ENCODE peak calls at places on chromosomes 13 and 19, in six cellular contexts. Z is esophagus squamous epithelium; M is PC-3; X is OCI-LY7; A is CD8-positive, alpha-beta T cell; I is PC-9. G is an unnamed sample.

GRCh38 chr13:96089749-96090239 is at the start of gene HS6ST3:
- DNase-seq in I (no peak), X (no peak), Z (no peak), M (peak), A (no peak), G (peak)

GRCh38 chr13:71540098-71540497 is 326.9 kb downstream of the DACH1 start:
- DNase-seq in Z (no peak), X (no peak), I (no peak), M (no peak), A (no peak), G (no peak)

GRCh38 chr19:38385804-38386257 is 2.0 kb downstream of the GGN start:
- DNase-seq in Z (no peak), M (no peak), A (no peak), X (no peak), I (no peak), G (no peak)

GRCh38 chr13:78602561-78603239 is 652 bp downstream of the POU4F1 start:
- DNase-seq in Z (no peak), I (no peak), A (no peak), X (peak), M (no peak), G (no peak)

GRCh38 chr13:49370390-49370789 is 73.5 kb downstream of the CAB39L start:
- DNase-seq in X (peak), I (no peak), Z (no peak), M (no peak), A (no peak), G (no peak)

GRCh38 chr13:33931397-33931987 is 113.5 kb downstream of the RFC3 start:
- DNase-seq in Z (no peak), X (peak), A (no peak), I (no peak), M (peak), G (no peak)

GRCh38 chr13:51995677-51996551 is 15.3 kb downstream of the ATP7B start:
- DNase-seq in I (no peak), Z (no peak), M (no peak), X (no peak), A (no peak), G (peak)

GRCh38 chr19:17718988-17719711 is at the start of gene MAP1S:
- DNase-seq in X (peak), I (peak), Z (no peak), M (peak), A (peak), G (peak)

GRCh38 chr19:34961775-34962174 is 2.3 kb downstream of the ZNF792 start:
- DNase-seq in A (no peak), M (no peak), I (no peak), Z (no peak), X (no peak), G (no peak)

GRCh38 chr13:47249296-47249695 is 352.4 kb upstream of the HTR2A start:
- DNase-seq in A (no peak), M (peak), Z (no peak), X (no peak), I (no peak), G (no peak)

GRCh38 chr13:24692541-24692940 is 12.3 kb downstream of the ATP12A start:
- DNase-seq in X (no peak), M (no peak), I (no peak), A (no peak), Z (no peak), G (no peak)

GRCh38 chr13:45219938-45220375 is 19.1 kb upstream of the KCTD4 start:
- DNase-seq in A (no peak), Z (no peak), I (peak), X (no peak), M (peak), G (no peak)

GRCh38 chr19:4916292-4917082 is 7.2 kb downstream of the UHRF1 start:
- DNase-seq in Z (no peak), A (peak), I (no peak), M (no peak), X (no peak), G (no peak)

GRCh38 chr19:5051619-5052018 is 82.7 kb downstream of the KDM4B start:
- DNase-seq in A (no peak), Z (no peak), X (no peak), M (no peak), I (no peak), G (no peak)

GRCh38 chr19:13841339-13842293 is 35.3 kb upstream of the NANOS3 start:
- DNase-seq in X (no peak), I (peak), A (peak), Z (no peak), M (peak), G (no peak)

GRCh38 chr19:35169226-35169995 is 14.9 kb downstream of the FXYD5 start:
- DNase-seq in A (no peak), I (peak), M (no peak), X (no peak), Z (no peak), G (no peak)

GRCh38 chr13:30666113-30666512 is 48.4 kb downstream of the USPL1 start:
- DNase-seq in M (no peak), Z (no peak), X (no peak), A (no peak), I (no peak), G (no peak)

GRCh38 chr19:43638214-43638990 is 1.2 kb downstream of the CADM4 start:
- DNase-seq in X (no peak), Z (no peak), A (no peak), I (no peak), M (no peak), G (no peak)

GRCh38 chr13:22883961-22884360 is 296.8 kb upstream of the SGCG start:
- DNase-seq in A (no peak), I (no peak), M (no peak), X (peak), Z (no peak), G (no peak)

GRCh38 chr13:37652596-37652995 is 54.0 kb upstream of the POSTN start:
- DNase-seq in A (no peak), I (no peak), M (peak), Z (no peak), X (no peak), G (no peak)

GRCh38 chr19:39296055-39296645 is at the start of gene IFNL1:
- DNase-seq in X (no peak), M (no peak), I (peak), A (no peak), Z (no peak), G (no peak)

GRCh38 chr13:79735228-79735627 is 254.3 kb downstream of the NDFIP2 start:
- DNase-seq in Z (no peak), X (no peak), A (no peak), M (no peak), I (no peak), G (no peak)

GRCh38 chr19:46466536-46467199 is 4.7 kb downstream of the PNMA8A start:
- DNase-seq in X (peak), A (no peak), M (peak), I (no peak), Z (no peak), G (no peak)

GRCh38 chr13:45951724-45952123 is 100.2 kb upstream of the SIAH3 start:
- DNase-seq in A (no peak), Z (no peak), I (no peak), M (no peak), X (no peak), G (no peak)

GRCh38 chr13:28582225-28582891 is 76.6 kb upstream of the POMP start:
- DNase-seq in M (no peak), A (no peak), X (no peak), Z (no peak), I (no peak), G (no peak)

GRCh38 chr13:32200741-32201140 is 114.4 kb downstream of the ZAR1L start:
- DNase-seq in I (no peak), Z (no peak), A (no peak), M (no peak), X (no peak), G (no peak)

GRCh38 chr19:35842666-35843272 is 9.5 kb downstream of the NPHS1 start:
- DNase-seq in X (no peak), I (no peak), Z (no peak), A (no peak), M (no peak), G (no peak)

GRCh38 chr19:6769006-6769637 is 1.9 kb upstream of the SH2D3A start:
- DNase-seq in Z (no peak), I (no peak), A (no peak), M (peak), X (peak), G (no peak)

GRCh38 chr13:31870511-31870910 is 131.2 kb downstream of the RXFP2 start:
- DNase-seq in I (no peak), M (no peak), A (no peak), Z (no peak), X (no peak), G (no peak)

GRCh38 chr13:113560645-113561416 is 23.7 kb upstream of the TFDP1 start:
- DNase-seq in Z (no peak), M (no peak), I (no peak), X (no peak), A (no peak), G (no peak)

GRCh38 chr19:31529121-31529520 is 179.9 kb upstream of the TSHZ3 start:
- DNase-seq in X (no peak), Z (no peak), I (no peak), A (no peak), M (no peak), G (no peak)

GRCh38 chr19:51824603-51825002 is 29.6 kb downstream of the FPR3 start:
- DNase-seq in M (no peak), I (no peak), Z (no peak), X (peak), A (no peak), G (no peak)

GRCh38 chr19:49064029-49064629 is 489 bp downstream of the NTF4 start:
- DNase-seq in X (no peak), Z (no peak), I (no peak), M (no peak), A (no peak), G (no peak)

GRCh38 chr19:47134533-47134932 is 3.9 kb downstream of the SAE1 start:
- DNase-seq in I (no peak), M (no peak), X (no peak), Z (no peak), A (no peak), G (no peak)

GRCh38 chr13:99374169-99374991 is 67.2 kb upstream of the GPR183 start:
- DNase-seq in Z (no peak), M (no peak), X (no peak), I (no peak), A (no peak), G (no peak)

GRCh38 chr13:22735381-22735995 is 445.3 kb upstream of the SGCG start:
- DNase-seq in M (no peak), I (no peak), X (no peak), A (no peak), Z (no peak), G (no peak)

GRCh38 chr19:15468675-15469512 is 4.5 kb upstream of the RASAL3 start:
- DNase-seq in X (no peak), Z (no peak), M (no peak), I (no peak), A (no peak), G (no peak)

GRCh38 chr13:72437458-72437857 is 290.0 kb downstream of the MZT1 start:
- DNase-seq in X (no peak), Z (no peak), M (peak), A (no peak), I (no peak), G (no peak)

GRCh38 chr13:110233181-110233641 is 73.7 kb downstream of the COL4A1 start:
- DNase-seq in M (peak), A (no peak), I (no peak), Z (no peak), X (no peak), G (peak)

DNA sequence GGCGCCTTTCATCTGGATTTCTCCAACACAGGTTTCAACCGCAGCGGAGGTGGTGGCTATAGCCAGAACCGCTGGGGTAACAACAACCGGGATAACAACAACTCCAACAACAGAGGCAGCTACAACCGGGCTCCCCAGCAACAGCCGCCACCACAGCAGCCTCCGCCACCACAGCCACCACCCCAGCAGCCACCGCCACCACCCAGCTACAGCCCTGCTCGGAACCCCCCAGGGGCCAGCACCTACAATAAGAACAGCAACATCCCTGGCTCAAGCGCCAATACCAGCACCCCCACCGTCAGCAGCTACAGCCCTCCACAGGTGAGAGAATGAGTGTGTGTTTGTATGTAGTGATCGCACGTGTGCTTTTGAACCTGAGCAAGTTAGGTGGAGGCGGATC is 6.0 kb upstream of the CCDC97 start:
- DNase-seq in M (no peak), Z (no peak), A (peak), X (no peak), I (no peak), G (no peak)
- H3K4me3 ChIP-seq in M (no peak), Z (no peak), A (peak), X (no peak), I (no peak), G (no peak)

DNA sequence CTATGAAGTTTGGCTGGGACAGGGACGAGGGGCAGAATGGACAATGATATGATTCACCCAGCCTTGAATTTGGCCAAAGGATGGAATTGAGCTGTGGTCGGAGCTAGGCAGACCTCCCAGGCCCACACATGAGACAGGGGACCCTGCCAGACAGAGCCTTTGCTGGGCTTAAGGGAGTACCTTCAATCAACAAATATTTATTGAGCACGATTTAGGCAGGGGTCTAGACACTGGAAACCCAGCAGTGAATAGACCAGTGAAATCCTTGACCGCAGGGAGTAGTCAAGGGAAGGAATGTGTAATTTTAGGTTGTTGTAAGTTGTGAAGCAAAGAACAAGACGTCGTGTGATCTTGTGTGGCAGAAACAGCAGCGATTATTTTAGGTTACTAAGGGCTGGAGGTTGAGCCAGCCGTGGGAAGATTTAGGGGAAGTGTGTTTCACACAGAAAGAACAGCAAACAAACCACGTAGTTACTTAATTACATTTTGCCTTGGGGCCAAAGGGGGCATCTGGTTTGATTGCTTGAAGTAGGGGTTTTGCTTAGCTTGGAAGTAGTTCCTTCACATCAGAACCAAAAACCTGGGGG is 16.9 kb upstream of the AP1M2 start:
- DNase-seq in A (peak), M (no peak), X (peak), Z (no peak), I (peak), G (no peak)
- H3K4me3 ChIP-seq in A (peak), M (no peak), X (peak), Z (peak), I (peak), G (peak)

GRCh38 chr13:108218044-108218974 is at the start of gene ABHD13:
- DNase-seq in A (peak), X (peak), M (peak), Z (peak), I (peak), G (peak)

GRCh38 chr13:108214511-108215383 is 589 bp downstream of the LIG4 start:
- DNase-seq in I (no peak), M (peak), X (peak), A (peak), Z (peak), G (peak)

GRCh38 chr13:108215428-108215827 is at the start of gene LIG4:
- DNase-seq in Z (peak), M (peak), X (peak), A (peak), I (peak), G (peak)

GRCh38 chr13:108213946-108214345 is 1.4 kb downstream of the LIG4 start:
- DNase-seq in M (peak), I (no peak), Z (no peak), A (no peak), X (no peak), G (no peak)

DNA sequence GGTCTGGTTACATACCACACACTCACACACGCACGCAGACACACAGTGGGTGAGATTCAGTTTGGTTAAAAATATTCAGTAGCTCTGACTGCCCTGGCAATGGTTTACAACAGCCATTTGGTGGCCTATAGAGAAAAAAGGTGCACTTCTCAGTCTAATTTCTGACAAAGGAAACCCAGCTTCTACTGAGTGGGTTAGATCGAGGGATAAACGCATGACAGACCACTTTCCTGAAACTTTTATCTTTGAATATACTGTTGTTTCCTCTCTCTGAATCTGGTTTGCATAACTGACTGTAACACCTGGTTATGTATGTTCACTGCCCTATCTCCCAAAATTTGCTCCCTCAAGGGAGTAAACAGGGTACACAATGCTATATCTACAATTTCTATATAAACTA is 2.4 kb downstream of the LIG4 start:
- DNase-seq in M (no peak), I (no peak), X (peak), A (no peak), Z (no peak), G (no peak)
- H3K4me3 ChIP-seq in M (no peak), I (no peak), X (peak), A (no peak), Z (no peak), G (no peak)

DNA sequence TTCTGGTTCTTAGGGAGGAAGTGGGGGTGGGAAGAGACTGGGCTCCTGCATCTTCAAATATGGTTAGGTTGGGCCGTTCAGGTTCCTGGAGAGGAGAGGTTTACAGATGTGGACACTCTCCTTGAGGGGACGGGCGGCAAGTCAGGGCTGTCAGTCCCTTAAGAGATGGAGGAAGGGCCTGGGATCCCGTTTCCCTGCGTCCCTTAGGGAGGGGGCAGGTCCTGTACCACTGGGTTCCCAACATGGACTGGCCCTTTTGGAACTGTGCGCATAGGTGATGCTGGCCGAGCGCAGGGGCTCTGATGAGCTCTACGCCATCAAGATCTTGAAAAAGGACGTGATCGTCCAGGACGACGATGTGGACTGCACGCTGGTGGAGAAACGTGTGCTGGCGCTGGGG is 10.9 kb upstream of the CACNG7 start:
- DNase-seq in I (no peak), Z (no peak), X (no peak), M (no peak), A (no peak), G (no peak)
- H3K4me3 ChIP-seq in I (no peak), Z (no peak), X (no peak), M (no peak), A (no peak), G (no peak)

GRCh38 chr13:108618233-108618632 is 11.2 kb upstream of the MYO16 start:
- DNase-seq in A (no peak), M (no peak), Z (no peak), I (no peak), X (no peak), G (no peak)
- H3K4me3 ChIP-seq in A (no peak), M (no peak), Z (no peak), I (no peak), X (no peak), G (no peak)

GRCh38 chr13:64052526-64052925 is 2636.9 kb upstream of the PCDH20 start:
- DNase-seq in A (no peak), I (no peak), X (no peak), M (no peak), Z (no peak), G (no peak)
- H3K4me3 ChIP-seq in A (no peak), I (no peak), X (no peak), M (no peak), Z (no peak), G (no peak)

G was measured in heart right ventricle.